ENCODE peak calls at places on chromosomes 4 and X, in four cellular contexts. One of them, this sample, is unnamed.

GRCh38 chr4:15234585-15235126 is 193.2 kb upstream of the C1QTNF7 start:
- DNase-seq in GM12878: no peak
- DNase-seq in right lobe of liver: no peak
- DNase-seq in transverse colon: no peak
- DNase-seq in this sample: no peak

GRCh38 chr4:41262198-41262597 is 5.5 kb downstream of the UCHL1 start:
- DNase-seq in right lobe of liver: no peak
- DNase-seq in GM12878: no peak
- DNase-seq in transverse colon: no peak
- DNase-seq in this sample: no peak

GRCh38 chrX:130028196-130028595 is 45.8 kb downstream of the BCORL1 start:
- DNase-seq in transverse colon: peak
- DNase-seq in right lobe of liver: no peak
- DNase-seq in GM12878: no peak
- DNase-seq in this sample: peak

GRCh38 chr4:11471613-11472012 is 42.9 kb upstream of the HS3ST1 start:
- DNase-seq in GM12878: peak
- DNase-seq in right lobe of liver: no peak
- DNase-seq in transverse colon: peak
- DNase-seq in this sample: no peak

GRCh38 chr4:124711469-124712416 is 789 bp downstream of the ANKRD50 start:
- DNase-seq in GM12878: no peak
- DNase-seq in right lobe of liver: peak
- DNase-seq in transverse colon: peak
- DNase-seq in this sample: peak

GRCh38 chrX:23732704-23733103 is 10.4 kb downstream of the ACOT9 start:
- DNase-seq in GM12878: peak
- DNase-seq in right lobe of liver: no peak
- DNase-seq in transverse colon: no peak
- DNase-seq in this sample: no peak

GRCh38 chrX:13469963-13470679 is 99.3 kb upstream of the EGFL6 start:
- DNase-seq in right lobe of liver: no peak
- DNase-seq in GM12878: no peak
- DNase-seq in transverse colon: no peak
- DNase-seq in this sample: peak

GRCh38 chrX:100643212-100643611 is 787 bp upstream of the SRPX2 start:
- DNase-seq in GM12878: no peak
- DNase-seq in right lobe of liver: no peak
- DNase-seq in transverse colon: no peak
- DNase-seq in this sample: no peak

GRCh38 chr4:38509551-38509950 is 154.4 kb upstream of the KLF3 start:
- DNase-seq in GM12878: no peak
- DNase-seq in transverse colon: no peak
- DNase-seq in right lobe of liver: no peak
- DNase-seq in this sample: no peak

GRCh38 chrX:10608099-10608498 is 12.3 kb downstream of the MID1 start:
- DNase-seq in transverse colon: peak
- DNase-seq in right lobe of liver: no peak
- DNase-seq in GM12878: no peak
- DNase-seq in this sample: no peak

GRCh38 chr4:128810331-128810870 is 901 bp downstream of the JADE1 start:
- DNase-seq in right lobe of liver: peak
- DNase-seq in transverse colon: peak
- DNase-seq in GM12878: no peak
- DNase-seq in this sample: peak

GRCh38 chr4:112214397-112215264 is 17.0 kb upstream of the AP1AR start:
- DNase-seq in right lobe of liver: no peak
- DNase-seq in GM12878: no peak
- DNase-seq in transverse colon: no peak
- DNase-seq in this sample: no peak

GRCh38 chr4:185883591-185883990 is 71.6 kb upstream of the SORBS2 start:
- DNase-seq in right lobe of liver: no peak
- DNase-seq in GM12878: no peak
- DNase-seq in transverse colon: no peak
- DNase-seq in this sample: no peak

GRCh38 chr4:8761167-8761823 is 110.3 kb downstream of the HMX1 start:
- DNase-seq in transverse colon: no peak
- DNase-seq in right lobe of liver: no peak
- DNase-seq in GM12878: no peak
- DNase-seq in this sample: no peak

GRCh38 chr4:84051728-84052127 is 447.4 kb downstream of the NKX6-1 start:
- DNase-seq in GM12878: no peak
- DNase-seq in transverse colon: no peak
- DNase-seq in right lobe of liver: no peak
- DNase-seq in this sample: no peak

GRCh38 chr4:107035711-107036601 is at the start of gene DKK2:
- DNase-seq in right lobe of liver: no peak
- DNase-seq in transverse colon: peak
- DNase-seq in GM12878: no peak
- DNase-seq in this sample: no peak

GRCh38 chr4:64200001-64200555 is 209.2 kb downstream of the TECRL start:
- DNase-seq in transverse colon: no peak
- DNase-seq in right lobe of liver: no peak
- DNase-seq in GM12878: no peak
- DNase-seq in this sample: no peak

GRCh38 chr4:54090804-54091623 is 8.9 kb upstream of the GSX2 start:
- DNase-seq in transverse colon: peak
- DNase-seq in GM12878: no peak
- DNase-seq in right lobe of liver: peak
- DNase-seq in this sample: no peak

GRCh38 chrX:72307646-72308051 is 1.9 kb upstream of the CITED1 start:
- DNase-seq in transverse colon: no peak
- DNase-seq in GM12878: no peak
- DNase-seq in right lobe of liver: no peak
- DNase-seq in this sample: no peak
- H3K4me3 ChIP-seq in transverse colon: peak
- H3K4me3 ChIP-seq in GM12878: no peak
- H3K4me3 ChIP-seq in right lobe of liver: no peak
- H3K4me3 ChIP-seq in this sample: no peak

GRCh38 chr4:82429728-82430192 is 502 bp downstream of the HNRNPDL start:
- DNase-seq in transverse colon: no peak
- DNase-seq in right lobe of liver: no peak
- DNase-seq in GM12878: no peak
- DNase-seq in this sample: no peak

GRCh38 chr4:82428969-82429727 is 1.1 kb downstream of the HNRNPDL start:
- DNase-seq in GM12878: peak
- DNase-seq in right lobe of liver: peak
- DNase-seq in transverse colon: peak
- DNase-seq in this sample: peak

GRCh38 chr4:82431831-82432230 is 1.4 kb downstream of the ENOPH1 start:
- DNase-seq in transverse colon: no peak
- DNase-seq in right lobe of liver: no peak
- DNase-seq in GM12878: no peak
- DNase-seq in this sample: no peak

GRCh38 chr4:82431026-82431745 is 796 bp downstream of the ENOPH1 start:
- DNase-seq in transverse colon: peak
- DNase-seq in GM12878: no peak
- DNase-seq in right lobe of liver: peak
- DNase-seq in this sample: peak

GRCh38 chr4:82430193-82431025 is at the start of the genes ENOPH1 and HNRNPDL:
- DNase-seq in transverse colon: peak
- DNase-seq in GM12878: peak
- DNase-seq in right lobe of liver: peak
- DNase-seq in this sample: peak
- TF ChIP-seq POLR2A in transverse colon: peak
- TF ChIP-seq POLR2A in GM12878: peak
- TF ChIP-seq POLR2A in right lobe of liver: peak
- TF ChIP-seq POLR2A in this sample: peak

GRCh38 chrX:25020391-25021131 is 4.8 kb upstream of the ARX start:
- DNase-seq in right lobe of liver: no peak
- DNase-seq in transverse colon: no peak
- DNase-seq in GM12878: no peak
- DNase-seq in this sample: no peak
- TF ChIP-seq CTCF in right lobe of liver: peak
- TF ChIP-seq CTCF in transverse colon: peak
- TF ChIP-seq CTCF in GM12878: peak
- TF ChIP-seq CTCF in this sample: peak

GRCh38 chrX:39158801-39159657 is 357.8 kb downstream of the MID1IP1 start:
- DNase-seq in transverse colon: no peak
- DNase-seq in GM12878: peak
- DNase-seq in right lobe of liver: no peak
- DNase-seq in this sample: peak
- H3K4me3 ChIP-seq in transverse colon: no peak
- H3K4me3 ChIP-seq in GM12878: no peak
- H3K4me3 ChIP-seq in right lobe of liver: no peak
- H3K4me3 ChIP-seq in this sample: no peak

DNA sequence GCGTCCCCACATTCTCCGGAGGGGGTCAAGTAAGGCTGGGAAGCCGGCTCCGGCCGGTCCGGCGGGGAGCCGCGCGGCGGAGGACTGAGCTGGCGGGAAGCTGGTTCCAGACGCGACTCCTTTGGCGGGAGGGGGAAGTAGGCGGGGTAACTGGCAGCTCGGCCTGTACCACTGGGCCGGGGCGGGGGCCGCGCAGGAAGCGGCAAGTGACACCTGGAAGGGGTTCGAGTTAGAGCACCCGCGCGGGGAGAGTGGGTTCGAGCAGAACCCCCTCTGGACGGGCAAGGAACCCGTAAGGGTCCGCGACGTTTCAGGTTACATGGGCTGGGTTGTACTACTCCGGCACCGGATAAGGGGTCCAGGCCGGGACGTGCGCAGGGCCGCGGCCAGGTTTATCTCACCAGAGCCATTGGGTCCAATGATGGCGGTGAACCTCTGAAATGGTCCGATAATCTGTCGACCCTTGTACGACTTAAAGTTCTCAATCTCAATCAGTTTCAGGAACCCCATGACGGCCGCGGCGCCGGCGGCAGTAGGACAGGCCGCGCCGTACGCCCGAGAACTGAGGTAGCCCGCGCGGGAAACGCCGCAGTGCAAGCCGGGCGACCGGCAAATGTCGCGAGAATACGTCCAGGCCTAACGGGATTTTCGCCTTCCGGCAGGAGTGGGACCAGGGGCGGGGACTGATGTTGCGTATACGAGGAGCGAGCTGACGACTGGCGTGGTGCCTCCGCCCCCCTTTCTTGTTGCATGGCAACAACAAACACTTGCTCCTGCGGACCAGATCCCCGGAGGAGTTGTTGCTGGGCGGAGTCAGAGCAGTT is at the start of the genes RIBC1 and SMC1A:
- DNase-seq in right lobe of liver: peak
- DNase-seq in GM12878: peak
- DNase-seq in transverse colon: peak
- DNase-seq in this sample: peak
- TF ChIP-seq POLR2A in right lobe of liver: peak
- TF ChIP-seq POLR2A in GM12878: peak
- TF ChIP-seq POLR2A in transverse colon: peak
- TF ChIP-seq POLR2A in this sample: peak

GRCh38 chrX:51144828-51145442 is 187.7 kb upstream of the NUDT10 start:
- DNase-seq in transverse colon: no peak
- DNase-seq in GM12878: peak
- DNase-seq in right lobe of liver: peak
- DNase-seq in this sample: peak

GRCh38 chrX:51148848-51149247 is 183.8 kb upstream of the NUDT10 start:
- DNase-seq in GM12878: no peak
- DNase-seq in right lobe of liver: no peak
- DNase-seq in transverse colon: no peak
- DNase-seq in this sample: no peak
- TF ChIP-seq CTCF in GM12878: no peak
- TF ChIP-seq CTCF in right lobe of liver: peak
- TF ChIP-seq CTCF in transverse colon: peak
- TF ChIP-seq CTCF in this sample: peak